ENCODE peak calls at places on chromosome 16, in six cellular contexts. B is left ventricle myocardium superior; D is lung; H is mucosa of gallbladder; S is stimulated activated CD4-positive, alpha-beta T cell treated with anti-CD3 and anti-CD28 coated beads, TNF-alpha, amount 100 ng/mL, for 4 hours; Y is HEK293T. F is an unnamed sample.

GRCh38 chr16:53626816-53627215 is 76.8 kb downstream of the RPGRIP1L start:
- DNase-seq in B (no peak), D (no peak), H (no peak), S (no peak), Y (no peak), F (no peak)

GRCh38 chr16:23979982-23980381 is 144.2 kb downstream of the PRKCB start:
- DNase-seq in B (no peak), D (no peak), H (no peak), S (no peak), Y (no peak), F (no peak)

GRCh38 chr16:777826-778225 is 10.4 kb downstream of the RPUSD1 start:
- DNase-seq in B (no peak), D (no peak), H (no peak), S (no peak), Y (no peak), F (peak; percentile 70)

GRCh38 chr16:49993579-49993978 is 31.4 kb upstream of the CNEP1R1 start:
- DNase-seq in B (no peak), D (no peak), H (no peak), S (no peak), Y (no peak), F (no peak)

GRCh38 chr16:4918790-4919210 is 18.1 kb downstream of the PPL start:
- DNase-seq in B (no peak), D (peak; percentile 73), H (peak; percentile 71), S (no peak), Y (no peak), F (no peak)

GRCh38 chr16:89721644-89722391 is 481 bp downstream of the ZNF276 start:
- DNase-seq in B (peak; percentile 80), D (peak; percentile 80), H (peak; percentile 54), S (peak; percentile 63), Y (no peak), F (peak; percentile 72)

GRCh38 chr16:68490829-68491575 is 42.7 kb upstream of the SMPD3 start:
- DNase-seq in B (no peak), D (peak; percentile 59), H (peak; percentile 88), S (no peak), Y (no peak), F (no peak)

GRCh38 chr16:74734361-74735161 is 33.9 kb upstream of the MLKL start:
- DNase-seq in B (no peak), D (no peak), H (no peak), S (no peak), Y (no peak), F (no peak)

GRCh38 chr16:61654962-61655361 is 381.3 kb downstream of the CDH8 start:
- DNase-seq in B (no peak), D (no peak), H (no peak), S (no peak), Y (no peak), F (no peak)

GRCh38 chr16:50474138-50474537 is 74.1 kb upstream of the NKD1 start:
- DNase-seq in B (no peak), D (no peak), H (no peak), S (no peak), Y (no peak), F (no peak)

GRCh38 chr16:84949776-84950436 is 61.4 kb downstream of the ZDHHC7 start:
- DNase-seq in B (no peak), D (no peak), H (no peak), S (no peak), Y (no peak), F (peak; percentile 36)

GRCh38 chr16:53865492-53865863 is 161.5 kb downstream of the FTO start:
- DNase-seq in B (no peak), D (no peak), H (no peak), S (no peak), Y (no peak), F (peak; percentile 66)

GRCh38 chr16:87226926-87227650 is 90.1 kb downstream of the C16orf95 start:
- DNase-seq in B (no peak), D (no peak), H (no peak), S (no peak), Y (no peak), F (peak; percentile 86)

GRCh38 chr16:68022278-68022727 is 729 bp downstream of the DDX28 start:
- DNase-seq in B (no peak), D (no peak), H (no peak), S (no peak), Y (no peak), F (no peak)

GRCh38 chr16:31273676-31274075 is 13.9 kb downstream of the ITGAM start:
- DNase-seq in B (no peak), D (no peak), H (no peak), S (no peak), Y (no peak), F (no peak)

GRCh38 chr16:68085259-68086071 is at the start of gene NFATC3:
- DNase-seq in B (peak; percentile 100), D (peak; percentile 98), H (peak; percentile 99), S (peak; percentile 99), Y (peak; percentile 95), F (peak; percentile 97)

GRCh38 chr16:48282636-48283263 is 35.4 kb upstream of the ABCC11 start:
- DNase-seq in B (no peak), D (no peak), H (no peak), S (no peak), Y (no peak), F (peak; percentile 77)

GRCh38 chr16:71514476-71514875 is 11.8 kb upstream of the CHST4 start:
- DNase-seq in B (no peak), D (no peak), H (no peak), S (no peak), Y (no peak), F (no peak)

GRCh38 chr16:84284168-84284722 is 10.4 kb upstream of the WFDC1 start:
- DNase-seq in B (peak; percentile 81), D (peak; percentile 36), H (peak; percentile 62), S (no peak), Y (no peak), F (peak; percentile 90)

GRCh38 chr16:47018223-47018891 is 44.9 kb upstream of the DNAJA2 start:
- DNase-seq in B (no peak), D (peak; percentile 31), H (peak; percentile 45), S (no peak), Y (peak; percentile 81), F (peak; percentile 43)

GRCh38 chr16:86631441-86631840 is 53.1 kb downstream of the FOXL1 start:
- DNase-seq in B (no peak), D (no peak), H (peak; percentile 62), S (no peak), Y (no peak), F (no peak)

GRCh38 chr16:86876499-86876898 is 298.1 kb downstream of the FOXL1 start:
- DNase-seq in B (no peak), D (no peak), H (no peak), S (no peak), Y (no peak), F (no peak)

GRCh38 chr16:22926105-22926751 is 112.3 kb downstream of the HS3ST2 start:
- DNase-seq in B (peak; percentile 38), D (no peak), H (no peak), S (no peak), Y (no peak), F (no peak)

GRCh38 chr16:19274178-19274797 is 11.2 kb upstream of the CLEC19A start:
- DNase-seq in B (no peak), D (no peak), H (peak; percentile 49), S (no peak), Y (no peak), F (no peak)

GRCh38 chr16:87835882-87836331 is 33.4 kb downstream of the SLC7A5 start:
- DNase-seq in B (peak; percentile 73), D (no peak), H (no peak), S (no peak), Y (no peak), F (no peak)

GRCh38 chr16:57798267-57798810 is 4.0 kb downstream of the KIFC3 start:
- DNase-seq in B (no peak), D (no peak), H (no peak), S (no peak), Y (no peak), F (no peak)

GRCh38 chr16:89037261-89038152 is 56.1 kb upstream of the ACSF3 start:
- DNase-seq in B (peak; percentile 51), D (no peak), H (peak; percentile 37), S (no peak), Y (peak; percentile 58), F (peak; percentile 91)

GRCh38 chr16:81545470-81546175 is 101.0 kb downstream of the CMIP start:
- DNase-seq in B (no peak), D (no peak), H (no peak), S (no peak), Y (no peak), F (no peak)

GRCh38 chr16:58222532-58223316 is 24.8 kb upstream of the CSNK2A2 start:
- DNase-seq in B (no peak), D (no peak), H (peak; percentile 80), S (no peak), Y (no peak), F (no peak)

GRCh38 chr16:89383095-89384003 is 107.0 kb downstream of the ANKRD11 start:
- DNase-seq in B (peak; percentile 60), D (peak; percentile 62), H (peak; percentile 59), S (no peak), Y (peak; percentile 38), F (peak; percentile 81)

GRCh38 chr16:85306071-85306792 is 194.0 kb upstream of the CIBAR2 start:
- DNase-seq in B (peak; percentile 88), D (peak; percentile 92), H (peak; percentile 89), S (peak; percentile 64), Y (no peak), F (peak; percentile 92)

GRCh38 chr16:57519796-57520360 is 16.5 kb downstream of the CCDC102A start:
- DNase-seq in B (peak; percentile 89), D (peak; percentile 82), H (peak; percentile 76), S (peak; percentile 68), Y (peak; percentile 86), F (peak; percentile 79)

GRCh38 chr16:1167276-1168107 is 14.6 kb downstream of the CACNA1H start:
- DNase-seq in B (no peak), D (peak; percentile 34), H (no peak), S (no peak), Y (no peak), F (no peak)

GRCh38 chr16:4390266-4391260 is 18.9 kb downstream of the VASN start:
- DNase-seq in B (peak; percentile 21), D (no peak), H (no peak), S (no peak), Y (no peak), F (no peak)